ENCODE peak calls at places on chromosome 21, in five cellular contexts. W is upper lobe of right lung; I is AG09319; V is kidney tubule cell; N is CD4-positive, alpha-beta memory T cell. Z is an unnamed sample.

GRCh38 chr21:44082648-44083436 is 24.4 kb upstream of the PWP2 start:
- DNase-seq in W (peak; percentile 47), I (no peak), V (peak; percentile 47), N (no peak), Z (no peak)

GRCh38 chr21:41712201-41712600 is 54.7 kb downstream of the RIPK4 start:
- DNase-seq in W (peak; percentile 48), I (no peak), V (no peak), N (no peak), Z (no peak)

GRCh38 chr21:46610018-46610701 is 5.3 kb upstream of the S100B start:
- DNase-seq in W (no peak), I (no peak), V (no peak), N (no peak), Z (no peak)

GRCh38 chr21:16117331-16117730 is 387.5 kb downstream of the USP25 start:
- DNase-seq in W (no peak), I (no peak), V (peak; percentile 10), N (no peak), Z (no peak)

GRCh38 chr21:40102682-40103081 is 235.4 kb downstream of the PCP4 start:
- DNase-seq in W (no peak), I (no peak), V (no peak), N (no peak), Z (no peak)

GRCh38 chr21:38843806-38844479 is 38.2 kb downstream of the ETS2 start:
- DNase-seq in W (no peak), I (no peak), V (peak; percentile 24), N (no peak), Z (peak; percentile 45)

GRCh38 chr21:45989355-45990048 is 7.9 kb downstream of the COL6A1 start:
- DNase-seq in W (peak; percentile 66), I (no peak), V (no peak), N (no peak), Z (no peak)

GRCh38 chr21:41396452-41397107 is 29.5 kb upstream of the MX1 start:
- DNase-seq in W (peak; percentile 81), I (no peak), V (peak; percentile 12), N (no peak), Z (peak; percentile 48)

GRCh38 chr21:43994646-43995045 is 17.5 kb upstream of the TRAPPC10 start:
- DNase-seq in W (no peak), I (no peak), V (no peak), N (no peak), Z (no peak)

GRCh38 chr21:38306833-38307232 is 50.0 kb downstream of the KCNJ15 start:
- DNase-seq in W (no peak), I (peak; percentile 80), V (peak; percentile 60), N (no peak), Z (no peak)

GRCh38 chr21:34946385-34947121 is 102.5 kb downstream of the RUNX1 start:
- DNase-seq in W (no peak), I (no peak), V (no peak), N (no peak), Z (no peak)

GRCh38 chr21:37627561-37627960 is 261.0 kb downstream of the DYRK1A start:
- DNase-seq in W (no peak), I (no peak), V (no peak), N (no peak), Z (no peak)

GRCh38 chr21:33036430-33037162 is 10.9 kb downstream of the OLIG2 start:
- DNase-seq in W (no peak), I (no peak), V (peak; percentile 55), N (no peak), Z (peak; percentile 57)

GRCh38 chr21:44329086-44329889 is 9.9 kb downstream of the CFAP410 start:
- DNase-seq in W (no peak), I (no peak), V (peak; percentile 50), N (no peak), Z (no peak)

GRCh38 chr21:19553930-19554615 is 1150.5 kb upstream of the TMPRSS15 start:
- DNase-seq in W (no peak), I (no peak), V (no peak), N (no peak), Z (no peak)

GRCh38 chr21:45887788-45888187 is 93.8 kb upstream of the COL6A1 start:
- DNase-seq in W (no peak), I (no peak), V (no peak), N (no peak), Z (no peak)

GRCh38 chr21:30984897-30985296 is 53.4 kb downstream of the KRTAP19-8 start:
- DNase-seq in W (no peak), I (no peak), V (no peak), N (no peak), Z (no peak)

GRCh38 chr21:27735699-27736098 is 768.8 kb upstream of the ADAMTS5 start:
- DNase-seq in W (no peak), I (no peak), V (no peak), N (no peak), Z (no peak)

GRCh38 chr21:43196789-43197188 is 28.0 kb downstream of the CRYAA start:
- DNase-seq in W (peak; percentile 65), I (no peak), V (peak; percentile 7), N (no peak), Z (peak; percentile 75)

GRCh38 chr21:37292946-37293345 is 25.8 kb upstream of the VPS26C start:
- DNase-seq in W (no peak), I (no peak), V (no peak), N (no peak), Z (no peak)

GRCh38 chr21:15445327-15445726 is 284.5 kb upstream of the USP25 start:
- DNase-seq in W (no peak), I (no peak), V (no peak), N (no peak), Z (no peak)